ENCODE peak calls at places on chromosomes 4 and X, in four cellular contexts. G is tibial artery, B is psoas muscle, L is mesendoderm. P is an unnamed sample.

GRCh38 chr4:78862314-78862737 is 76.9 kb downstream of the PAQR3 start:
- DNase-seq in G (no peak), B (no peak), L (no peak), P (no peak)

GRCh38 chr4:27248829-27249228 is 388.2 kb downstream of the STIM2 start:
- DNase-seq in G (no peak), B (no peak), L (no peak), P (no peak)

GRCh38 chrX:136273986-136274385 is 22.8 kb upstream of the MAP7D3 start:
- DNase-seq in G (no peak), B (no peak), L (no peak), P (no peak)

GRCh38 chr4:22490718-22491330 is 25.0 kb downstream of the ADGRA3 start:
- DNase-seq in G (no peak), B (no peak), L (peak; percentile 62), P (no peak)

GRCh38 chrX:100600769-100601168 is 16.0 kb downstream of the TNMD start:
- DNase-seq in G (no peak), B (no peak), L (no peak), P (no peak)

GRCh38 chr4:99459546-99460042 is 24.5 kb upstream of the ADH7 start:
- DNase-seq in G (no peak), B (no peak), L (no peak), P (no peak)

GRCh38 chrX:337331-337831 is 18.8 kb upstream of the GTPBP6 start:
- DNase-seq in G (no peak), B (peak; percentile 45), L (no peak), P (peak; percentile 26)

GRCh38 chrX:31580227-31580626 is 508.4 kb upstream of the FTHL17 start:
- DNase-seq in G (no peak), B (no peak), L (peak; percentile 62), P (no peak)

GRCh38 chr4:145075742-145076472 is 22.1 kb downstream of the ANAPC10 start:
- DNase-seq in G (no peak), B (no peak), L (no peak), P (no peak)

GRCh38 chr4:56863441-56864129 is 42.1 kb upstream of the SPINK2 start:
- DNase-seq in G (no peak), B (no peak), L (no peak), P (no peak)

GRCh38 chr4:10421344-10422055 is 35.7 kb downstream of the ZNF518B start:
- DNase-seq in G (no peak), B (no peak), L (no peak), P (no peak)

DNA sequence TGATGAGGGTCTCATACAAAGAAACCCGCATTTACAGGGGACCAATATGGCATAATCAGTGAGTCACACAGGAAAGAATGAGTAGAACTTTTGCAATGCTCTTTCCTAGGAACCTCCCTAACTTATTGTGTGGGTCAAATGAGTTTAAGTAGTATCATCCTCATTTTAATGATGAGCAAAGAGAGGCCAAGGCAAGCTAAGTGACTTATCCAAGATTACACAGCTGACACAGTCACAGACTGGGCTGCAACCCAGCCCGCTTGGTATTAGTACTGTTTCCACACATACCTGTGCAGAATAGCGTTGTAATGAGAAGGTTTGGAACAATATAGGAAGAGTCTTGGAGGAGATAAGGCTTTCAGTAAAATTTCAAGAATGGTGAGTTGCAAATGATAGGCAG is 91.0 kb upstream of the PPP1R2C start:
- DNase-seq in G (no peak), B (no peak), L (no peak), P (no peak)
- H3K27ac ChIP-seq in G (no peak overlapping the region), B (no peak overlapping the region), L (no peak overlapping the region), P (no peak overlapping the region)

GRCh38 chr4:110854021-110854678 is 231.3 kb upstream of the PITX2 start:
- DNase-seq in G (no peak), B (no peak), L (peak; percentile 42), P (no peak)
- H3K4me3 ChIP-seq in G (no peak overlapping the region), B (no peak overlapping the region), L (no peak overlapping the region), P (no peak overlapping the region)

GRCh38 chr4:151314509-151314908 is 10.9 kb downstream of the SH3D19 start:
- DNase-seq in G (no peak), B (no peak), L (peak; percentile 63), P (no peak)
- H3K27ac ChIP-seq in G (peak overlapping the region; percentile 30), B (peak overlapping the region; percentile 54), L (no peak overlapping the region), P (peak overlapping the region; percentile 69)

GRCh38 chr4:53705151-53705764 is 114.0 kb upstream of the LNX1 start:
- DNase-seq in G (no peak), B (no peak), L (no peak), P (no peak)

GRCh38 chr4:53702334-53703266 is 111.3 kb upstream of the LNX1 start:
- DNase-seq in G (peak; percentile 82), B (peak; percentile 89), L (no peak), P (peak; percentile 85)

GRCh38 chr4:53705972-53706371 is 114.7 kb upstream of the LNX1 start:
- DNase-seq in G (no peak), B (no peak), L (no peak), P (no peak)

GRCh38 chr4:53704329-53704728 is 113.0 kb upstream of the LNX1 start:
- DNase-seq in G (no peak), B (no peak), L (no peak), P (no peak)

GRCh38 chr4:53703267-53703655 is 112.0 kb upstream of the LNX1 start:
- DNase-seq in G (no peak), B (no peak), L (no peak), P (no peak)
- H3K4me3 ChIP-seq in G (peak overlapping the region; percentile 23), B (peak overlapping the region; percentile 51), L (no peak overlapping the region), P (no peak overlapping the region)

GRCh38 chrX:54181196-54181953 is 1.7 kb downstream of the FAM120C start:
- DNase-seq in G (no peak), B (no peak), L (no peak), P (no peak)

GRCh38 chrX:54173791-54174190 is 9.3 kb downstream of the FAM120C start:
- DNase-seq in G (no peak), B (no peak), L (no peak), P (no peak)

GRCh38 chrX:54182194-54182863 is 725 bp downstream of the FAM120C start:
- DNase-seq in G (peak; percentile 62), B (peak; percentile 83), L (peak; percentile 60), P (peak; percentile 86)

GRCh38 chrX:54180403-54180802 is 2.7 kb downstream of the FAM120C start:
- DNase-seq in G (no peak), B (no peak), L (no peak), P (no peak)

DNA sequence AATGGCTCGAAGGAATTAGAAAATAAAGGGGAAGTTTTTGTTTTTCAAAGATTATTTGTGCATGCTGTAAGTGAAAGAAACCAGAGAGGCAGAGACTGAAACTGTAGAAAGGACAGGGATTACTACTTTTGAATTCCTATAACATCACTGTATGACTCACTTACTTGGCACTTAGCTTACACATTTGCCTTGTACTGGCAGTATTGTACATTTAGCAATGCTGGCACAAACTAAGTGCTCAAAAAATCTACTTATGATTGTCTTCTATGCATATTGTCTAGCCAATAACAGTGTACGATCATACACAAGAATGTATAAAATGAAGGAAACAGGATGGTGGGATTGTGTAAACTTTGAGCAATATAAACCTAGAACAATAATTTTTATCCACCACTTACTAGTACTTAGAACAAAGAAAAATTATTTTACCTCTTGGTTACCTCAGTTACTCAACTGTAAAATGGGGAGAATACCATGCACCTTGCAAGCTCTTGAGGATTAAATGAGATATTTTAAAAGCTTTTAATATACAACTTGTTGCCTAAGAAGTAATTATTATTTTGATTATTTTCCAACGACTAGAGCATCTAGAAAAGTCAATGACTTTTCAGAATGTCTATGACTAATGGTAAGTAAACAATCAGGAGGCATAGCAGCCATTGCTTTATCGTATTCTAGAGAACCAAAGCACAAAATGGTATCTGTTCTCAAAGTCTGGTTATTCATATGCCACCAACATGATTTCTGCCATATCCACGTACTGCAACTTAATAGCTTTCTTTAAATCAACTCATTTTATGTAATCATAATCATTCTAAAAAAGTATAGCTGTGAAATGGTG is 4.7 kb downstream of the FAM120C start:
- DNase-seq in G (no peak), B (no peak), L (no peak), P (no peak)
- H3K27ac ChIP-seq in G (no peak overlapping the region), B (no peak overlapping the region), L (no peak overlapping the region), P (no peak overlapping the region)

DNA sequence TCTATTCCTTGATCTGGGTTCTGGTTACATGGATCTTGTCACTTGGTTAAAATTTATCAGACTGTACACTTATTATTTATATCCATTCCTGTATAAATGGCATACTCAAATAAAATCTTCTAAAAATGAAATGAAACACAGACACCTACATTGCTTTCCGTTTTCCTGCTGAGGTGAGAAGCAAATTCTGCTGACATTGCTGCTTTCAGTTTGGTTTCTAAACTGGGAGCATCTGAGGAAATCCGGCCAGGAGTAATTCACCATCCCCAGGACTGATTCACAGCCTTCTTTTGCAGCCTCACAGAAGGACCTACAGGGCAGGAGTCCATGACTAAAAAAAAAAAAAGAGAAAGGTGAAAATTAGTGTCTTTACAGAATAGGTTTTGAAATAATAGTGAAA is 93.6 kb downstream of the CORIN start:
- DNase-seq in G (no peak), B (no peak), L (no peak), P (no peak)
- H3K4me3 ChIP-seq in G (no peak overlapping the region), B (no peak overlapping the region), L (no peak overlapping the region), P (no peak overlapping the region)

GRCh38 chr4:25437951-25438350 is 60.9 kb downstream of the ANAPC4 start:
- DNase-seq in G (no peak), B (no peak), L (no peak), P (no peak)

GRCh38 chr4:25439913-25440477 is 62.9 kb downstream of the ANAPC4 start:
- DNase-seq in G (peak; percentile 62), B (no peak), L (peak; percentile 82), P (peak; percentile 50)

GRCh38 chr4:25441519-25442117 is 64.6 kb downstream of the ANAPC4 start:
- DNase-seq in G (no peak), B (no peak), L (peak; percentile 80), P (peak; percentile 65)

GRCh38 chr4:25442863-25443307 is 65.8 kb downstream of the ANAPC4 start:
- DNase-seq in G (no peak), B (no peak), L (no peak), P (peak; percentile 59)

DNA sequence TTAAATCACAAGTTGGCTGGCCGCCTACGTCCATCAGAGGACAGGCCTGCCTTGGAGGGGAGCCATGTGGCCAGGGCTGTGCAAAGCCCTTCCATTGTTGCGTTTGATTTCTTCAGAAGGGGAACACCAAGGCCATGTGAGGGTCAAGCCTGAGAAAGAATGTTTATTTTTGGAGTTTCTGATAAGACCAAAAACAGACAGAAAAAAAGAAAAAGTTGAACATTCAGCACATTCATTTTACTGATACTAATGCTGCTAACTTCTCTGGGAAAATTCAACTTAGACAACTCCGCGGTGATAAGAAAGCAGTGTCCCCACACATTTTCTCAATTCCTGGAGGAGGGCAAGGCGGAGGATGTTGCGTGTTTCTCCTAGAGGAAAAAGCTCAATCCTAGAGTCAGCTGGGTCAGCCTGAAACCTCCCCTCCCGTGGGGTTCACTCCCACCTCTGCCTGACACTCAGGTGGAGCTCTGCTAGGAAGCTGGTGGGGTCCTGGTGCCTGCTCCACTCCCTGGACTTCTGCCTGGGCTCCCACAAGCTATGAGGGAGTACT is 63.5 kb downstream of the ANAPC4 start:
- DNase-seq in G (no peak), B (no peak), L (no peak), P (peak; percentile 51)
- H3K27ac ChIP-seq in G (no peak overlapping the region), B (no peak overlapping the region), L (no peak overlapping the region), P (peak overlapping the region; percentile 62)

P was measured in left lung.